ENCODE peak calls at places on chromosomes 16 and 17, in five cellular contexts. Y, C, R, W and V are unnamed samples.

GRCh38 chr17:45277992-45278391 is 16.1 kb upstream of the SPATA32 start:
- DNase-seq in Y (no peak), C (no peak), R (no peak), W (peak), V (no peak)

GRCh38 chr17:27825459-27825858 is 25.1 kb upstream of the NOS2 start:
- DNase-seq in Y (no peak), C (no peak), R (no peak), W (no peak), V (no peak)

GRCh38 chr17:56173958-56174357 is 20.7 kb downstream of the ANKFN1 start:
- DNase-seq in Y (no peak), C (no peak), R (no peak), W (no peak), V (peak)

GRCh38 chr17:19791918-19792317 is 43.8 kb upstream of the ALDH3A1 start:
- DNase-seq in Y (no peak), C (no peak), R (no peak), W (no peak), V (no peak)

GRCh38 chr16:3690991-3691720 is 26.2 kb downstream of the TRAP1 start:
- DNase-seq in Y (no peak), C (no peak), R (no peak), W (no peak), V (peak)

GRCh38 chr16:4410335-4411075 is 5.9 kb downstream of the CORO7 start:
- DNase-seq in Y (no peak), C (no peak), R (no peak), W (peak), V (no peak)

GRCh38 chr16:4862639-4863038 is 15.4 kb downstream of the UBN1 start:
- DNase-seq in Y (no peak), C (no peak), R (no peak), W (no peak), V (no peak)

GRCh38 chr16:56480776-56481467 is 29.6 kb downstream of the OGFOD1 start:
- DNase-seq in Y (no peak), C (no peak), R (no peak), W (peak), V (no peak)

GRCh38 chr17:66612993-66613392 is 221.9 kb upstream of the CACNG5 start:
- DNase-seq in Y (no peak), C (no peak), R (no peak), W (no peak), V (no peak)

GRCh38 chr17:41734139-41734948 is at the start of gene HAP1:
- DNase-seq in Y (peak), C (peak), R (peak), W (peak), V (peak)

GRCh38 chr16:23836404-23837291 is 865 bp downstream of the PRKCB start:
- DNase-seq in Y (peak), C (no peak), R (peak), W (no peak), V (peak)

GRCh38 chr17:5537251-5537650 is 47.1 kb downstream of the NLRP1 start:
- DNase-seq in Y (no peak), C (no peak), R (no peak), W (peak), V (no peak)

GRCh38 chr16:10577305-10578202 is 2.8 kb downstream of the EMP2 start:
- DNase-seq in Y (no peak), C (no peak), R (peak), W (no peak), V (peak)

GRCh38 chr16:74608944-74609343 is 2.0 kb upstream of the GLG1 start:
- DNase-seq in Y (no peak), C (no peak), R (no peak), W (no peak), V (peak)

GRCh38 chr16:85202631-85203461 is 90.6 kb upstream of the CIBAR2 start:
- DNase-seq in Y (no peak), C (peak), R (peak), W (peak), V (peak)

GRCh38 chr17:50634123-50634914 is at the start of gene ABCC3:
- DNase-seq in Y (peak), C (no peak), R (no peak), W (no peak), V (no peak)

GRCh38 chr17:410674-411401 is 58.2 kb upstream of the RPH3AL start:
- DNase-seq in Y (peak), C (peak), R (peak), W (peak), V (peak)

GRCh38 chr17:35889818-35890773 is 9.9 kb upstream of the CCL5 start:
- DNase-seq in Y (no peak), C (no peak), R (no peak), W (peak), V (no peak)

GRCh38 chr16:80741716-80742115 is 62.7 kb downstream of the CDYL2 start:
- DNase-seq in Y (no peak), C (no peak), R (no peak), W (no peak), V (no peak)

GRCh38 chr17:55996826-55997225 is 156.4 kb upstream of the ANKFN1 start:
- DNase-seq in Y (no peak), C (no peak), R (no peak), W (peak), V (no peak)

GRCh38 chr16:89122322-89122831 is 28.7 kb downstream of the ACSF3 start:
- DNase-seq in Y (no peak), C (no peak), R (no peak), W (no peak), V (no peak)

GRCh38 chr16:19136549-19137196 is 22.9 kb downstream of the ITPRIPL2 start:
- DNase-seq in Y (no peak), C (no peak), R (no peak), W (peak), V (no peak)

GRCh38 chr16:86398201-86398600 is 112.1 kb upstream of the FOXF1 start:
- DNase-seq in Y (no peak), C (no peak), R (no peak), W (peak), V (no peak)

GRCh38 chr17:74452027-74452840 is 14.2 kb upstream of the CD300A start:
- DNase-seq in Y (no peak), C (no peak), R (peak), W (no peak), V (peak)

GRCh38 chr16:58337090-58337444 is 42.2 kb upstream of the PRSS54 start:
- DNase-seq in Y (no peak), C (no peak), R (peak), W (no peak), V (no peak)

DNA sequence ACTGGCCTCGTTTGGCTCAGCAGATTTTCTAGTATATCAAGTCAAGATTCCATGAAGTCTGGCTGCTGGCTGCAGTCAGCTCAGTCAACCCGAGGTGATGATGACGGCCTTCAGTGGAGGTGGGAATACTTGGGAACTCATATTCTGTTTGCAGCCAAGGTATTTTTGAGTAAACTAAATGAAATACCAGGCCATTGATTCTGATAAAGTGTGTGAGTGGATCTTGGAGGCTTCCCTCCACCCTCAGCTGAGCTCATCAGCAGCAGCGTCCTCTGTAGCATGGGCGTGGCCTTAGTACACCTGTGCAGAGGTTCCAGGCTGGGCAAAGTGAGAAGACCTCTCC is 22.0 kb upstream of the TACO1 start:
- DNase-seq in Y (no peak), C (no peak), R (no peak), W (no peak), V (no peak)
- H3K18ac ChIP-seq in Y (no peak), C (no peak), R (no peak), W (no peak), V (no peak)

DNA sequence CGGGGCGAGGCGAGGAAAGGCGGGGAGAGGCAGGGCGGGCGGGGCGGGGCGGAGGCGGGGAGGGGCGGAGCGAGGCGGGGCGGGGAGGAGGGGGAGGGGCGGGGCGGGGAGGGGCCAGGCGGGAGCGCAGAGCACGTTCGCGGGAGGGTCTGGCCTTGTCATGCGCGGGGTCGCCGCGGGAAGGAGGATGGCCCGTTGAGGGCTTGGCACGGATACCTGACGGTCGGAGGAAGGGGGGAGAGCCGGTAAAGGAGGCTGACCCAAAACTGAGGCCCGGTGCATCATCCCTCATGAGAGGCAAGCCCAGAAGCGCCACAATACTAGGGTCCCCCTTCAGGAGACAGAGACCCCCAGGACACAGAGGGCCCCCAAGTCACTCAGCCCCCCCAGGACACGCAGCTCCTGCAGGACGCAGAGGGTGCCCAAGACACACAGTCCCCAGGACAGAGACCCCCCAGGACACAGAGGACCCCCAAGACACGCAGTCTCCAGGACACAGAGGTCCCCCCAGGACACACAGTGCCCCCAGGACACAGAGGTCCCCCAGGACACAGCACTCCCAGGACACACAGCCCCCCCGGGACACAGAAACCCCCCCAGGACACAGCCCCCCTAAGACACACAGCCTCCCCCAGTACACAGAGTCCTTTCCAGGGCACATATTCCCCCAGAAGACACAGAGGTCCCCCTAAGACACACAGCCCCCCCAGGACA is 674 bp upstream of the WDR45B start:
- DNase-seq in Y (peak), C (peak), R (peak), W (no peak), V (peak)
- H2BK15ac ChIP-seq in Y (no peak), C (peak), R (no peak), W (no peak), V (no peak)

GRCh38 chr17:59893617-59894100 is 738 bp downstream of the RPS6KB1 start:
- DNase-seq in Y (no peak), C (peak), R (no peak), W (peak), V (peak)
- H3K18ac ChIP-seq in Y (no peak), C (peak), R (no peak), W (no peak), V (no peak)

GRCh38 chr17:82228278-82228841 is 482 bp upstream of the SLC16A3 start:
- DNase-seq in Y (peak), C (no peak), R (no peak), W (no peak), V (no peak)
- H2BK15ac ChIP-seq in Y (no peak), C (peak), R (no peak), W (peak), V (no peak)

DNA sequence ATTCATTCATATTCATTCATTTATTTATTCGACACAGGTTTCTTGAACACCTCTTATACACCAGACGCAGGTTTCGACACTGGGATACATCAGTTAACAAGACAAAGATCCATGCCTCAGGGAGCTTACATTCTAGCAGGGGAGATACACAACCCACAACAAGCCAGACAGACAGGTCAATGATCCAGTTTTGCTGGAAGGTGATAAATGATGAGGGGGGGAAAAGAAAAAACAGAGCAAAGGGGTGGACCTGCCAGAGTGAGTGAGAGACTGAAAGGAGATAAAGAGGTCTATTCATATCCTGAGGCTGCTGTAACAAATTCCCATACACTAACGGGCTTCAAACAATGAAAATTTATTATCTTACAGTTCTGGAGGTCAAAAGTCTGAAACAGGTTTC is 81.7 kb downstream of the GAS7 start:
- DNase-seq in Y (no peak), C (no peak), R (no peak), W (no peak), V (peak)
- H3K18ac ChIP-seq in Y (no peak), C (no peak), R (no peak), W (no peak), V (peak)

GRCh38 chr17:38454528-38454927 is 26.3 kb downstream of the ARHGAP23 start:
- DNase-seq in Y (no peak), C (no peak), R (no peak), W (peak), V (no peak)

GRCh38 chr17:38452719-38453118 is 24.5 kb downstream of the ARHGAP23 start:
- DNase-seq in Y (no peak), C (no peak), R (no peak), W (no peak), V (peak)

GRCh38 chr17:38451840-38452529 is 23.7 kb downstream of the ARHGAP23 start:
- DNase-seq in Y (no peak), C (no peak), R (peak), W (peak), V (peak)

GRCh38 chr17:38455288-38455915 is 27.1 kb downstream of the ARHGAP23 start:
- DNase-seq in Y (no peak), C (no peak), R (peak), W (no peak), V (peak)

DNA sequence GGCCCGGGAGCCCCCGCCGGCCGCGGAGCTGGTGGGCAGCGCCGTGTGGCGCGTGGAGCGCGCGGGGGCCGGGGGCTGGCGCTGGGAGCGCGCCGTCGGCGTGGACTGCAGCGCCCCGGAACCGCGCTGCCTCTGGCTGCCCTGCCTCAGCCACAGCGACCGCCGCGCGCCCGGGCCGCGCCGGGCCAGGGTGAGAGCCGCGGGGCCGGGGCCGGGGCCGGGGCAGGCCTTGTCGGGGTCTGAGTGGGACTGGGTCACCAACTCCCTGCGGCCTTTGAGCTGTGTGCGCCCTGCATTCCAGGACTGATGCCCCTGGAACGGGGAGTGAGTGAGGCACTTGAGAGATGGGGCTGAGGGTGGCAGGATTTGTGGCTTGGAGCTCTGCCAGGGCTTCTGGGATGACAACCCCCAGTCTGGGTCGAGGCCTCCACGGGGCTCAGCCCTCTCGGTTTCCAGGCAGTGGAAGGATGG is 25.7 kb downstream of the ARHGAP23 start:
- DNase-seq in Y (no peak), C (no peak), R (no peak), W (peak), V (no peak)
- H2BK15ac ChIP-seq in Y (peak), C (peak), R (no peak), W (peak), V (no peak)

GRCh38 chr17:17073627-17074521 is 31.6 kb downstream of the MPRIP start:
- DNase-seq in Y (no peak), C (no peak), R (no peak), W (peak), V (no peak)
- H3K18ac ChIP-seq in Y (no peak), C (no peak), R (no peak), W (no peak), V (no peak)

DNA sequence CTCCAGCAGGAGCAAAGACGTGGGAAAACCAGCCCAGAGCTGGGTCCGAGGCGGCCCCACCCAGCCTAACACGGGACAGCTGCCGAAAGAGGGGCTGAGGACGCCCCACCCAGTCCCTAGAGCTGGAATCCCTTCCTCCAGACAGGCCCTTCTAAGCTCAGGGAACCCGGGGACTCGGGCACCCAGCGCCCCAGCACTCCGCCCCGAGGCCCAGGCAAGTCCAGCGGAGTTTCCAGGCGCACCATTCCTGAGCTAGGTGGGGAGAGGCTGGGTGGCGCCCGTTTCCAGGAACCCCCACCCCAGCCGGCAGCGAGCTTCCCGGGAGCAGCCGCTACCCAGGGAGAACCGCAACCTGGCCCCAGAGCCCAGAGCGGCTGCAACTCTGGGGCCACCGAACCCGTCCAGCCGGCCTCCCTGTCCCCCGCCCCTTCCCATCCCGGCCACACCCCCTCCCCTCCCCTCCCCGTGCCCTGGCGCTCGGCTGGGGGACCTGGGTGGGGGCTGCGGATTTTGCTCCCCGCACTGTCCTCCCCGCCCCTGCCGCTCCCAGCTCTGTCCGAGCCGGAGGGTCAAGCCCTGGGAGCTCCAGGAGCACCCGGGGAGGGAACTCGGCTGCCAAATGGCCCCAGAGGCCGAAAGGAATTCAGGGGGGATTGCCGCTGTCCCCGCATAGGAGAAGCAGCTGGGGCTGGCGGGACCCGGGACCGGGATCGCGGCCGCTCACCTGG is 503 bp downstream of the TMC6 start:
- DNase-seq in Y (no peak), C (no peak), R (no peak), W (no peak), V (no peak)
- H2BK15ac ChIP-seq in Y (no peak), C (peak), R (no peak), W (no peak), V (no peak)

DNA sequence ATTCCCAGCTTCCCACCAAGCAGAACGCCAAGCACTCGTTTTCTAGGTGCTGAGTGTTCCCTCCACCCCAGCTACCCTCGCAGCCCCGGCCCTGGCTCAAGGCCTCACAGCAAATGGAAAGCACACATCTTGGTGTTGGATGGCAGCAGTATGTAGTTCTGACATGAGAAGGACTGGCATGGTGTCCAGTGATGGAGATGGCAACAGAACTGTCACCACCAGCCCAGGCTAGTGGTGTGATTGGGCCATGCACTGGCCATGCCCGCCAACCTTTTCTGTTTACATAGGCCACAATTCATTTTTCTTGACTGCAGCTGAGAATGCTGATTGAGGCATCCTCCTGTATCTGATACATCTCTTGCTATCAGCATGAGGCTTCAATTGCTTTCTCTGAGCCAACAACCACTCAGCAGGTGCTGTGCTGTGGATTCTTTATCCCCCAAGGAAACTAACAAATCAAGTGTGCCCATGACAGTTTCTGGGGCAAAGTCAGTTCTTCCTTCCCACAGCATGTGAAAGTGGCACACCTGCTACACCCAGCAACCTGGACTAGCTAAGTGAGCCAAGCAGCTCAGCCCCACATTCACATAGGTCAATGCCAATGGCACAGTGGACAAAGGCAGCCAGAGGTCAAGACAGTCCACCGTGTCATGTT is 3.8 kb downstream of the SLC12A4 start:
- DNase-seq in Y (no peak), C (no peak), R (no peak), W (no peak), V (no peak)
- H3K18ac ChIP-seq in Y (no peak), C (peak), R (no peak), W (no peak), V (no peak)

GRCh38 chr17:40469805-40470675 is 26.8 kb downstream of the IGFBP4 start:
- DNase-seq in Y (no peak), C (no peak), R (no peak), W (no peak), V (no peak)
- H2BK15ac ChIP-seq in Y (peak), C (no peak), R (no peak), W (peak), V (no peak)